ENCODE peak calls at places on chromosomes 7 and 10, in seven cellular contexts. I is neural progenitor cell, Z is activated B cell treated with CpG ODN at 0.5 μM for 24 hours, G is HL-60, U is thyroid gland, V is omental fat pad, P is GM06990. D is an unnamed sample.

GRCh38 chr10:114849674-114850073 is 28.1 kb downstream of the FHIP2A start:
- DNase-seq in Z (no peak), V (no peak), U (no peak), I (no peak), G (no peak), P (no peak), D (no peak)

GRCh38 chr7:152899482-152900166 is 140.1 kb downstream of the ACTR3B start:
- DNase-seq in U (peak), G (no peak), P (no peak), Z (no peak), I (no peak), V (no peak), D (peak)

GRCh38 chr10:29461042-29461441 is 172.2 kb downstream of the LYZL1 start:
- DNase-seq in V (no peak), G (no peak), P (no peak), Z (no peak), I (no peak), U (no peak), D (no peak)

GRCh38 chr10:60943372-60944158 is 420 bp downstream of the RHOBTB1 start:
- DNase-seq in Z (peak), P (peak), U (peak), I (peak), V (peak), G (peak), D (peak)

GRCh38 chr10:14601872-14602725 is 172.6 kb downstream of the FAM107B start:
- DNase-seq in Z (peak), P (peak), G (peak), I (no peak), V (no peak), U (no peak), D (peak)

GRCh38 chr10:75528392-75528791 is 97.0 kb downstream of the LRMDA start:
- DNase-seq in V (no peak), I (no peak), Z (no peak), P (no peak), U (no peak), G (peak), D (peak)

GRCh38 chr10:70435241-70436085 is 6.0 kb downstream of the NODAL start:
- DNase-seq in U (no peak), I (no peak), V (no peak), G (no peak), P (no peak), Z (no peak), D (no peak)

GRCh38 chr7:40199076-40199802 is 64.4 kb downstream of the SUGCT start:
- DNase-seq in P (no peak), Z (no peak), I (peak), U (no peak), G (no peak), V (no peak), D (peak)

GRCh38 chr7:37251222-37251621 is 197.4 kb downstream of the ELMO1 start:
- DNase-seq in Z (no peak), G (peak), P (no peak), I (no peak), V (no peak), U (no peak), D (no peak)

GRCh38 chr7:110544199-110544598 is 546.7 kb upstream of the LRRN3 start:
- DNase-seq in Z (no peak), I (no peak), P (no peak), G (no peak), V (no peak), U (no peak), D (no peak)

GRCh38 chr10:408223-408622 is 273.0 kb downstream of the ZMYND11 start:
- DNase-seq in V (no peak), Z (no peak), P (no peak), G (no peak), U (no peak), I (no peak), D (no peak)

GRCh38 chr7:107643938-107644703 is 16.5 kb upstream of the SLC26A4 start:
- DNase-seq in I (no peak), P (no peak), V (no peak), Z (no peak), G (no peak), U (no peak), D (no peak)

GRCh38 chr10:26737730-26738129 is 40.2 kb downstream of the PDSS1 start:
- DNase-seq in V (no peak), U (no peak), P (peak), G (peak), Z (no peak), I (no peak), D (no peak)

GRCh38 chr10:34780818-34781380 is 34.2 kb downstream of the PARD3 start:
- DNase-seq in P (peak), V (no peak), I (peak), G (no peak), Z (no peak), U (no peak), D (no peak)

GRCh38 chr10:25999295-25999981 is 65.4 kb downstream of the MYO3A start:
- DNase-seq in G (no peak), V (no peak), U (no peak), P (no peak), I (no peak), Z (no peak), D (no peak)

GRCh38 chr10:97081621-97082235 is 104.0 kb downstream of the SLIT1 start:
- DNase-seq in G (peak), V (no peak), U (peak), I (peak), Z (peak), P (peak), D (peak)

GRCh38 chr10:44386546-44387052 is 1.7 kb upstream of the CXCL12 start:
- DNase-seq in U (peak), Z (no peak), G (no peak), I (peak), V (no peak), P (peak), D (peak)

GRCh38 chr10:7230956-7231355 is 179.9 kb downstream of the SFMBT2 start:
- DNase-seq in P (no peak), U (no peak), G (no peak), V (no peak), Z (no peak), I (no peak), D (peak)

GRCh38 chr10:76942556-76943416 is 694.8 kb downstream of the KCNMA1 start:
- DNase-seq in P (no peak), U (no peak), I (no peak), V (no peak), Z (no peak), G (no peak), D (no peak)

GRCh38 chr7:36153571-36154097 is 580 bp downstream of the EEPD1 start:
- DNase-seq in P (no peak), I (no peak), G (peak), V (no peak), U (no peak), Z (no peak), D (no peak)

GRCh38 chr10:43905502-43906236 is 257.0 kb upstream of the ZNF32 start:
- DNase-seq in P (no peak), U (no peak), G (no peak), V (no peak), Z (no peak), I (no peak), D (no peak)

GRCh38 chr10:61761825-61762217 is 99.1 kb downstream of the CABCOCO1 start:
- DNase-seq in I (no peak), G (no peak), U (no peak), Z (no peak), V (no peak), P (no peak), D (no peak)

GRCh38 chr10:51425431-51425830 is 274.0 kb downstream of the CSTF2T start:
- DNase-seq in U (peak), I (peak), Z (no peak), G (no peak), V (no peak), P (no peak), D (no peak)

GRCh38 chr10:58723977-58724376 is 211.3 kb downstream of the BICC1 start:
- DNase-seq in V (no peak), U (no peak), G (no peak), Z (no peak), P (no peak), I (no peak), D (peak)

GRCh38 chr7:154695836-154696235 is 307.1 kb downstream of the PAXIP1 start:
- DNase-seq in G (no peak), I (no peak), P (no peak), V (no peak), U (no peak), Z (no peak), D (no peak)

GRCh38 chr10:24513155-24513554 is 210.5 kb downstream of the ARHGAP21 start:
- DNase-seq in U (peak), G (no peak), Z (no peak), P (no peak), I (peak), V (no peak), D (peak)

GRCh38 chr10:82128527-82128926 is 253.5 kb downstream of the NRG3 start:
- DNase-seq in P (no peak), G (no peak), Z (no peak), V (no peak), I (no peak), U (no peak), D (no peak)

GRCh38 chr7:16817536-16817935 is 12.7 kb upstream of the AGR2 start:
- DNase-seq in V (no peak), I (no peak), U (no peak), G (no peak), Z (no peak), P (no peak), D (peak)

GRCh38 chr10:112526130-112526529 is 79.1 kb downstream of the VTI1A start:
- DNase-seq in V (no peak), I (no peak), G (no peak), Z (no peak), U (no peak), P (peak), D (peak)

GRCh38 chr7:151742713-151743480 is 134.0 kb downstream of the PRKAG2 start:
- DNase-seq in I (peak), G (no peak), V (no peak), P (no peak), U (no peak), Z (no peak), D (no peak)

GRCh38 chr7:139623518-139623917 is 100.0 kb downstream of the CLEC2L start:
- DNase-seq in Z (no peak), I (no peak), V (no peak), G (no peak), U (no peak), P (no peak), D (peak)

GRCh38 chr7:5532520-5533335 is 109.1 kb upstream of the TNRC18 start:
- DNase-seq in P (peak), Z (peak), I (peak), G (peak), V (peak), U (peak), D (peak)

GRCh38 chr7:158247758-158248487 is 339.7 kb downstream of the PTPRN2 start:
- DNase-seq in G (no peak), P (no peak), U (no peak), Z (no peak), V (no peak), I (no peak), D (no peak)

DNA sequence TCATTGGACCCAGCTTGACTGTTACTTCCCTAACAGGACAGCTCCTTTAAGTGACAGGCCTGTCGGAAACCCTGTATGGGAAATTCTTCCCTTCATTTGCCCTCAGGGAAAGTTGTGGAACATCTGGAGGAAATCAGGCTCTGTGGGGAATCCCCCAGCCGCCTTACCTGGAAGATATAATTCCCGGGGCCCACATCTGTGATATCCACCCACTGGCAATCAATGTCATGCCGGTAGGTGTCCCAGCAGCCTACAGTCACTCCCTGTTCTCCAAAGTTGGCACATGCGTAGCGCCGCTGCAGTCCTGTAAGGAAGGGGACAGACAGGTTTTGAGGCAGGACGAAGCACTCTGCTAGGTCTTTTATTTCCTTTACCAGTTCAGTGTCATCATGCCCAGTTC is 16.6 kb downstream of the LOXL4 start:
- DNase-seq in Z (no peak), I (no peak), G (no peak), V (no peak), U (no peak), P (no peak), D (no peak)
- TF ChIP-seq CTCF in Z (no peak), I (no peak), G (no peak), V (no peak), U (no peak), P (no peak), D (no peak)

GRCh38 chr7:38291650-38292049 is 18.2 kb upstream of the TARP start:
- DNase-seq in U (no peak), P (no peak), I (no peak), V (no peak), Z (no peak), G (no peak), D (no peak)

GRCh38 chr7:38292442-38292841 is 19.0 kb upstream of the TARP start:
- DNase-seq in V (no peak), G (no peak), P (no peak), I (no peak), Z (no peak), U (no peak), D (no peak)

GRCh38 chr7:38296059-38296857 is 22.8 kb upstream of the TARP start:
- DNase-seq in I (no peak), V (no peak), P (no peak), U (no peak), Z (no peak), G (no peak), D (no peak)

GRCh38 chr7:38294926-38295325 is 21.5 kb upstream of the TARP start:
- DNase-seq in Z (no peak), I (no peak), V (no peak), G (no peak), U (no peak), P (no peak), D (no peak)

DNA sequence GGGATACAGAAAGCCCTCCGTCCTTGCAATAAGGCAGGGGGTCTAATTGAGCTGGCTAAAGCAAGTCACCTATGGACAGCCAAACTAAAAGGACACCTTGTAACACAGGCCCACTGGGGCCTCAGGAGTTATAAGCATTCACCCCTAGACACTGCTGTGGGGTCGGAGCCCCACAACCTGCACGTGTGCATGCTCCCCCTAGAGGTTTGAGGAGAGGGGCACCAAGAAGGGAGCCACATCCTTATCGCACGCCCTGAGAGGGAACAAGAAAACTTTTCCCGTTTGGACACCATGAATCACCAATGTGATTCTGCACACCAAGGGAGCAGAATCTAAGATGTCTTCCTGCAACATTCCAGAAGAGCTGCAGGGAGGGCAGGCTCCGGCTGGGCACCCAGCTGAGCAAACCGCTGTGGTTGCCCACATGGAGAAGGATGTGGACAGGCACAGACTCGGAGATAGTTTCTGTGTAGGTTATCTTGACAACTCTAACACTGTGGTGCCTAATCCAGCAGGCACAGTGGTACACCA is 17.7 kb upstream of the TARP start:
- DNase-seq in I (no peak), P (no peak), U (no peak), G (no peak), Z (no peak), V (no peak), D (no peak)
- TF ChIP-seq CTCF in I (peak), P (peak), U (no peak), G (peak), Z (no peak), V (no peak), D (no peak)

DNA sequence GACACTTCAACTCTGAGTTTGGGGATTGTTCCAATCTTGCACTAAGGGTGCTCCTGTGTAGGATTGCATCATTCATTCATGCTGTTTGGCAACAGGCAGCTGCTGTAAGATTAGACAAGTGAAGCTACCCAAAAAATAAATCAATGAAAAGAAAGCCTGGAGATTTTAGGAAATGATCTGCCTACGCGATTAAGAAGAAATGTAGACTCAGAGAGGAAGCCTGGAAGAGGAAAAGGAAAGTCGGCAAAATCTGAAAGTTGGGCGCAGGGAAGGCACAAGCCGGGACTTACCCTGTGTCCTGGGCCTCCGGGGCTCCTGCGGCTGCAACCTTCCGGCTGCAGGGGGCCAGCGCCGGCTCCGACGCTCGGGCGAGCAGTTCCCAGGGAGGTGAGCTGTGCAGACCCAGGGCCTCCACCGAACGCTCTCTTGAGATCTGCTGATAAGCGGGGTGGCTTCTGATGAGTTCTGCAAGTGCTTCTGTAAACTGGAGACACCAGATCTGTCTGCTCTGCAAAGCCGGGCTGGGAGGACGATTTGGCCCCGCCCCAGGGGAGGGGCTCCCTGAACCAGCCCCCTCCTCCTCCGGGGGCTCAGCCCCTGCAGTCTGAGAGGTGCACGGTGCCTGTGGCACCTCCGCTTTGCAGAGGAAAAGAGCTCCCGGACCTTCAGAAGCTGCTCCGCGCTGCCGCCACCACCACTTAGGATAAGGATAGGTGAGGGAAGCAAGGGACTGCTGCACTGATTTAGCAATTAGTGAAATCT is 17.4 kb downstream of the PSPH start:
- DNase-seq in U (peak), P (peak), V (no peak), G (peak), I (peak), Z (peak), D (peak)
- TF ChIP-seq CTCF in U (peak), P (peak), V (no peak), G (no peak), I (peak), Z (no peak), D (peak)

DNA sequence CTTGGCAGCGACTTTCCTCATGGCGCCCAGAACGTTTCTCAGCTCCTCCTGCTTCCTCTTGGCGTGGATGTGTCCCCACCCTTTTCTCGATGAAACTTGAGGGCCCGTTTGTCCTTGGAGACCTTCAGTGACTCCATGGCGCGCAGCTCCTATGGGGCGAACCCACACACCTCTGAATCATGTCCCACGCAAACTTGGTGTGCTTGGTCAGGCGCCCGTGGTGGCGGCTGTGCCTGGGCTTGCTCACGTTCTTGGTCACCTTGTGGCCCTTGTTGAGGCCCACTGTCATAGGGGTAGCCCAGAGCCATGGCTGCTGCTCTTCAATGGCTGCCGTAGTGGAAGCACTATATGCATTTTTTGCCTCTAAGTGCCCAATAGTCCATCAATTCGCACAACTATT is 117.5 kb upstream of the FOXP2 start:
- DNase-seq in P (no peak), I (no peak), Z (no peak), U (no peak), G (no peak), V (no peak), D (no peak)
- TF ChIP-seq CTCF in P (no peak), I (no peak), Z (no peak), U (no peak), G (no peak), V (no peak), D (no peak)

DNA sequence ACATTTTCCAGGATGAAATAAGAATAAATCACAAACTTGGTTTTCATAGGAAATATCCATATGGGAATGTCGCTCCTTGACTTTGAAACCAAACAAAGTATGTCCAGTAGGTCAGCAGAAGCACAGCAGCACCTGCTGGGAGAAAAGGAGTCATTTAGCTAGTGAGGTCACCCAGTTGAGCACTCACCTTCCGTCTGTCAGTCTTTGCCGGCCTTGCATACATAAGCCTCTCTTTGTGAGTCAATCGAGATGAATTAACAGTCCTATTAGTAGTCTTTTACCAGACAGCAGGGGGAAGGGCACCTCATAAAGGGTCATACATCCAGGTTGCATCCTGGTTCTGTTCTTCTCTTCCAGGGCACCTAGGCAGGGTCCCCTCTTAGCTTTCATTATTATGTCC is 232.5 kb upstream of the FZD1 start:
- DNase-seq in U (no peak), I (no peak), P (no peak), G (no peak), Z (no peak), V (no peak), D (no peak)
- TF ChIP-seq CTCF in U (no peak), I (no peak), P (no peak), G (no peak), Z (no peak), V (no peak), D (no peak)